ENCODE peak calls at places on chromosomes 6 and 20, in six cellular contexts. I, N, O, K, M and P are unnamed samples.

GRCh38 chr6:144104898-144105487 is 9.6 kb upstream of the SF3B5 start:
- DNase-seq in K (peak; percentile 64), O (peak; percentile 74), I (peak; percentile 87), M (peak; percentile 81), N (peak; percentile 83), P (peak; percentile 75)

GRCh38 chr6:108179741-108180140 is 13.9 kb downstream of the NR2E1 start:
- DNase-seq in O (no peak), M (no peak), K (peak; percentile 61), N (peak; percentile 83), I (no peak), P (no peak)

GRCh38 chr6:39517763-39518162 is 195.3 kb upstream of the KCNK16 start:
- DNase-seq in K (no peak), M (no peak), I (peak; percentile 28), O (no peak), N (no peak), P (no peak)

GRCh38 chr6:52696418-52696817 is 25.5 kb downstream of the TMEM14A start:
- DNase-seq in K (no peak), I (no peak), O (no peak), M (no peak), N (no peak), P (no peak)

GRCh38 chr6:20630617-20631448 is 96.6 kb downstream of the CDKAL1 start:
- DNase-seq in K (no peak), N (no peak), I (no peak), M (peak; percentile 57), O (peak; percentile 88), P (no peak)

GRCh38 chr6:98977606-98978292 is 30.0 kb upstream of the FBXL4 start:
- DNase-seq in O (no peak), I (no peak), K (no peak), N (no peak), M (no peak), P (no peak)

GRCh38 chr6:2081155-2082138 is 164.0 kb downstream of the GMDS start:
- DNase-seq in K (no peak), I (no peak), M (no peak), O (no peak), N (no peak), P (no peak)

GRCh38 chr6:67679566-67680296 is 955.4 kb upstream of the ADGRB3 start:
- DNase-seq in I (no peak), N (no peak), K (no peak), O (no peak), M (peak; percentile 65), P (no peak)

GRCh38 chr20:21166801-21167200 is 40.9 kb downstream of the KIZ start:
- DNase-seq in K (no peak), I (no peak), O (no peak), N (no peak), M (no peak), P (no peak)

GRCh38 chr20:62941792-62942191 is 3.8 kb downstream of the GID8 start:
- DNase-seq in K (no peak), O (no peak), I (no peak), N (no peak), M (no peak), P (no peak)

GRCh38 chr6:125206389-125206788 is 52.8 kb downstream of the TPD52L1 start:
- DNase-seq in O (no peak), N (no peak), K (no peak), M (no peak), I (no peak), P (no peak)

GRCh38 chr20:63177785-63178444 is 38.0 kb downstream of the YTHDF1 start:
- DNase-seq in O (no peak), I (no peak), M (no peak), N (no peak), K (peak; percentile 56), P (no peak)

GRCh38 chr6:109483744-109484075 is 691 bp upstream of the ZBTB24 start:
- DNase-seq in K (no peak), O (no peak), M (no peak), N (no peak), I (peak; percentile 11), P (no peak)

GRCh38 chr20:695165-695866 is 19.7 kb upstream of the SCRT2 start:
- DNase-seq in I (no peak), M (no peak), O (no peak), K (no peak), N (no peak), P (no peak)

GRCh38 chr6:127367023-127367375 is 23.6 kb upstream of the ECHDC1 start:
- DNase-seq in M (peak; percentile 11), I (peak; percentile 5), K (no peak), N (no peak), O (no peak), P (no peak)

GRCh38 chr6:124798942-124799496 is 163.2 kb upstream of the RNF217 start:
- DNase-seq in N (no peak), K (no peak), I (peak; percentile 26), O (no peak), M (no peak), P (no peak)

GRCh38 chr6:31270788-31271640 is 878 bp downstream of the HLA-C start:
- DNase-seq in I (peak; percentile 42), N (peak; percentile 68), K (peak; percentile 71), O (no peak), M (peak; percentile 47), P (peak; percentile 68)

GRCh38 chr6:105161411-105161810 is 18.4 kb downstream of the POPDC3 start:
- DNase-seq in N (no peak), O (no peak), M (no peak), K (no peak), I (no peak), P (no peak)

GRCh38 chr20:51930775-51931174 is 128.5 kb upstream of the SALL4 start:
- DNase-seq in N (no peak), M (peak; percentile 75), K (no peak), O (no peak), I (peak; percentile 72), P (peak; percentile 68)

DNA sequence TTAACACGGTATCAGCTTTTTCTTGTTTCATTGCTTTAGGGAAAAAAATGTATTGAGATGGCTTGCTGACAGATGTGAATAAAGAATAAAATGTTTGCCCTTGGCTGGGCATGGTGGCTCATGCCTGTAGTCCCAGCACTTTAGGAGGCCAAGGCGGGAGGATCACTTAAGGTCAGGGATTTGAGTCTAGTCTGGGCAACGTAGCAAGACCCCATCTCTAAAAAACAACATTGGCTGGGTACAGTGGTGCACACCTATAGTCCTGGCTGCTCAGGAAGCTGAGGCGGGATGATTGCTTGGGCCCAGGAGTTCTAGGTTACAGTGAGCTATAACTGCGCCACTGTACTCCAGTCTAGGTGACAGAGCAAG is 42.2 kb downstream of the TULP4 start:
- DNase-seq in K (no peak), I (no peak), O (no peak), N (no peak), M (no peak), P (no peak)
- H3K79me2 ChIP-seq in K (peaks cover 37% of the 10 kb centered on the region), I (no peaks in the 10 kb centered on the region), O (peaks cover 43% of the 10 kb centered on the region), N (peaks cover 31% of the 10 kb centered on the region), M (no peaks in the 10 kb centered on the region), P (peaks cover 79% of the 10 kb centered on the region)

GRCh38 chr6:56730663-56731529 is 88.2 kb upstream of the DST start:
- DNase-seq in N (no peak), M (peak; percentile 85), I (peak; percentile 66), O (no peak), K (no peak), P (peak; percentile 12)

GRCh38 chr6:56733298-56733697 is 90.6 kb upstream of the DST start:
- DNase-seq in K (no peak), I (no peak), O (no peak), M (no peak), N (no peak), P (no peak)

GRCh38 chr6:56729719-56730118 is 87.0 kb upstream of the DST start:
- DNase-seq in M (peak; percentile 79), O (no peak), N (no peak), K (no peak), I (peak; percentile 57), P (no peak)

GRCh38 chr6:56734334-56734733 is 91.6 kb upstream of the DST start:
- DNase-seq in K (no peak), N (no peak), I (no peak), O (no peak), M (no peak), P (no peak)

GRCh38 chr6:56732517-56732916 is 89.8 kb upstream of the DST start:
- DNase-seq in N (no peak), O (no peak), K (no peak), M (peak; percentile 56), I (peak; percentile 38), P (no peak)
- H3K79me2 ChIP-seq in N (peaks cover 81% of the 10 kb centered on the region), O (no peaks in the 10 kb centered on the region), K (peaks cover 95% of the 10 kb centered on the region), M (peaks cover 20% of the 10 kb centered on the region), I (peaks cover 69% of the 10 kb centered on the region), P (peaks cover 41% of the 10 kb centered on the region)

GRCh38 chr6:15453622-15454021 is 207.8 kb downstream of the JARID2 start:
- DNase-seq in N (no peak), O (no peak), M (no peak), I (no peak), K (no peak), P (no peak)
- H3K79me2 ChIP-seq in N (peaks cover 100% of the 10 kb centered on the region), O (no peaks in the 10 kb centered on the region), M (peaks cover 33% of the 10 kb centered on the region), I (no peaks in the 10 kb centered on the region), K (peaks cover 92% of the 10 kb centered on the region), P (peaks cover 32% of the 10 kb centered on the region)

DNA sequence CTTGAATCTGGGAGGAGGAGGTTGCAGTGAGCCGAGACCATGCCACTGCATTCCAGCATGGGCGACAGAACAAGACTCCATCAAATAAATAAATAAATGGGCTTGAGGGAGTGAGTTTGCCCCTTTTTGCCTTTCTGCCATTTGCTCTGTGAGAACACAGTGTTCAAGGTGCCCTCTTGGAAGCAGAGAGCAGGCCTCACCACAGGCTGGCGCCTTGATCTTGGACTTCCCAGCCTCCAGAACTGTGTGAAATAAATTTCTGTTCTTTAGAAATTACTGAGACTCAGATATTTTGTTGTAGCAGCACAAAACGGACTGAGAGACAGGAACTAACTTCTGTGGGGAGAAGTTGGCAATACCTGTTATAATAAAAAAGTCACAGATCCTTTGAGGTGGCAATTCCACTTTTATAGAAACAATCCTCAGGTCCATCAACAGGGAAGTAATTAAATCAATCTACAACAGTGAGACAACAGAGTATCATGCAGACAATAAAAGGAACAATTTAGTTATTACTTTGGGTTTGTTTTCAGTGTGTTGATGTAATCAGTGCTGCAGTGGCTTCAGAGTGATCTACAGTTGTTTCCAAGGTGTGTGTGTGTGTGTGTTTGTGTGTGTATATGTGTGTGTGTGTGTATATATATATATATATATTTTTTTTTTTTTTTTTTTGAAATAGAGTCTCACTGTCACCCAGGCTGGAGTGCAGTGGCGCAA is 24.5 kb downstream of the PKIG start:
- DNase-seq in N (no peak), M (no peak), K (no peak), O (no peak), I (no peak), P (no peak)
- H3K79me2 ChIP-seq in N (no peaks in the 10 kb centered on the region), M (no peaks in the 10 kb centered on the region), K (no peaks in the 10 kb centered on the region), O (no peaks in the 10 kb centered on the region), I (peaks cover 4% of the 10 kb centered on the region), P (peaks cover 13% of the 10 kb centered on the region)

GRCh38 chr20:49685161-49685601 is 28.5 kb downstream of the B4GALT5 start:
- DNase-seq in K (no peak), M (no peak), N (no peak), O (no peak), I (no peak), P (no peak)
- H3K79me2 ChIP-seq in K (peaks cover 98% of the 10 kb centered on the region), M (peaks cover 100% of the 10 kb centered on the region), N (peaks cover 100% of the 10 kb centered on the region), O (peaks cover 95% of the 10 kb centered on the region), I (peaks cover 26% of the 10 kb centered on the region), P (peaks cover 100% of the 10 kb centered on the region)

DNA sequence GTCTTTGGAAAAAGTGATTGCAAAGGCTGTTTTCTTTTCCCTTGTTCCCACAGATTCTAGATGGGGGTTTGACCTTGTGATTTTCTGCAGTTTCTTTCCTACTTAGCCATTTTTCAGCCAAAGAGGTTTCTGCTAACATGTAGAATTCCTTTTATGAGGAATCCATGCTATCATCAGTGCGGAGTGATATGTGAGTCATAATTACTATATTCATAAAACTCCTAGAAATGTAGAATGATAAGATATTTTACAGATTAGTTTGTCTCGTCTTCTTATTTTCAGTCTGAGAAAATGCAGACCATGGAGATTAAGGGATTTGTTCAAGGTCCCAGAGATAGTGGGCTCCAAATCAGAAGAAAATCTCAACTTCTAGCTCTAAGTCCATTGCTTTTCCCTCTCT is 98.6 kb downstream of the KCNQ5 start:
- DNase-seq in K (no peak), I (no peak), O (no peak), N (no peak), M (peak; percentile 10), P (no peak)
- H3K79me2 ChIP-seq in K (no peaks in the 10 kb centered on the region), I (no peaks in the 10 kb centered on the region), O (no peaks in the 10 kb centered on the region), N (no peaks in the 10 kb centered on the region), M (no peaks in the 10 kb centered on the region), P (no peaks in the 10 kb centered on the region)